ENCODE peak calls at places on chromosomes 12 and 14, in ten cellular contexts. One of them, this sample, is unnamed.

GRCh38 chr12:67161322-67161918 is 107.7 kb upstream of the CAND1 start:
- DNase-seq in dorsolateral prefrontal cortex: no peak
- DNase-seq in hippocampal formation: no peak
- DNase-seq in neural crest cell: peak
- DNase-seq in posterior cingulate gyrus: no peak
- DNase-seq in Ammon's horn: peak
- DNase-seq in NCI-H1417 treated with DMSO at 0.1 percent for 48 hours: no peak
- DNase-seq in GOT3: no peak
- DNase-seq in NCI-H748 treated with DMSO at 0.1 percent for 48 hours: no peak
- DNase-seq in activated CD4-positive, alpha-beta T cell treated with anti-CD3 and anti-CD28 coated beads for 36 hours: peak
- DNase-seq in this sample: no peak

GRCh38 chr12:113050808-113051207 is 5.7 kb upstream of the DTX1 start:
- DNase-seq in dorsolateral prefrontal cortex: no peak
- DNase-seq in hippocampal formation: no peak
- DNase-seq in neural crest cell: no peak
- DNase-seq in posterior cingulate gyrus: no peak
- DNase-seq in Ammon's horn: no peak
- DNase-seq in NCI-H1417 treated with DMSO at 0.1 percent for 48 hours: no peak
- DNase-seq in GOT3: no peak
- DNase-seq in NCI-H748 treated with DMSO at 0.1 percent for 48 hours: no peak
- DNase-seq in activated CD4-positive, alpha-beta T cell treated with anti-CD3 and anti-CD28 coated beads for 36 hours: no peak
- DNase-seq in this sample: no peak

GRCh38 chr12:103105971-103106597 is 148.6 kb downstream of the ASCL1 start:
- DNase-seq in dorsolateral prefrontal cortex: no peak
- DNase-seq in hippocampal formation: no peak
- DNase-seq in neural crest cell: no peak
- DNase-seq in posterior cingulate gyrus: no peak
- DNase-seq in Ammon's horn: no peak
- DNase-seq in NCI-H1417 treated with DMSO at 0.1 percent for 48 hours: no peak
- DNase-seq in GOT3: no peak
- DNase-seq in NCI-H748 treated with DMSO at 0.1 percent for 48 hours: no peak
- DNase-seq in activated CD4-positive, alpha-beta T cell treated with anti-CD3 and anti-CD28 coated beads for 36 hours: no peak
- DNase-seq in this sample: no peak

GRCh38 chr12:62700091-62700490 is 233.5 kb downstream of the MON2 start:
- DNase-seq in dorsolateral prefrontal cortex: no peak
- DNase-seq in hippocampal formation: no peak
- DNase-seq in neural crest cell: no peak
- DNase-seq in posterior cingulate gyrus: no peak
- DNase-seq in Ammon's horn: no peak
- DNase-seq in NCI-H1417 treated with DMSO at 0.1 percent for 48 hours: no peak
- DNase-seq in GOT3: no peak
- DNase-seq in NCI-H748 treated with DMSO at 0.1 percent for 48 hours: no peak
- DNase-seq in activated CD4-positive, alpha-beta T cell treated with anti-CD3 and anti-CD28 coated beads for 36 hours: no peak
- DNase-seq in this sample: no peak

GRCh38 chr14:102777711-102778615 is 714 bp downstream of the TRAF3 start:
- DNase-seq in dorsolateral prefrontal cortex: no peak
- DNase-seq in hippocampal formation: no peak
- DNase-seq in neural crest cell: no peak
- DNase-seq in posterior cingulate gyrus: no peak
- DNase-seq in Ammon's horn: peak
- DNase-seq in NCI-H1417 treated with DMSO at 0.1 percent for 48 hours: no peak
- DNase-seq in GOT3: no peak
- DNase-seq in NCI-H748 treated with DMSO at 0.1 percent for 48 hours: peak
- DNase-seq in activated CD4-positive, alpha-beta T cell treated with anti-CD3 and anti-CD28 coated beads for 36 hours: peak
- DNase-seq in this sample: no peak

GRCh38 chr12:45762185-45763110 is 32.9 kb downstream of the ARID2 start:
- DNase-seq in dorsolateral prefrontal cortex: no peak
- DNase-seq in hippocampal formation: no peak
- DNase-seq in neural crest cell: no peak
- DNase-seq in posterior cingulate gyrus: no peak
- DNase-seq in Ammon's horn: peak
- DNase-seq in NCI-H1417 treated with DMSO at 0.1 percent for 48 hours: no peak
- DNase-seq in GOT3: no peak
- DNase-seq in NCI-H748 treated with DMSO at 0.1 percent for 48 hours: peak
- DNase-seq in activated CD4-positive, alpha-beta T cell treated with anti-CD3 and anti-CD28 coated beads for 36 hours: no peak
- DNase-seq in this sample: peak

GRCh38 chr14:89452281-89452680 is 35.2 kb upstream of the FOXN3 start:
- DNase-seq in dorsolateral prefrontal cortex: no peak
- DNase-seq in hippocampal formation: no peak
- DNase-seq in neural crest cell: no peak
- DNase-seq in posterior cingulate gyrus: no peak
- DNase-seq in Ammon's horn: no peak
- DNase-seq in NCI-H1417 treated with DMSO at 0.1 percent for 48 hours: no peak
- DNase-seq in GOT3: no peak
- DNase-seq in NCI-H748 treated with DMSO at 0.1 percent for 48 hours: no peak
- DNase-seq in activated CD4-positive, alpha-beta T cell treated with anti-CD3 and anti-CD28 coated beads for 36 hours: no peak
- DNase-seq in this sample: no peak

GRCh38 chr12:52579468-52580450 is 6.1 kb upstream of the KRT74 start:
- DNase-seq in dorsolateral prefrontal cortex: no peak
- DNase-seq in hippocampal formation: no peak
- DNase-seq in neural crest cell: no peak
- DNase-seq in posterior cingulate gyrus: no peak
- DNase-seq in Ammon's horn: no peak
- DNase-seq in NCI-H1417 treated with DMSO at 0.1 percent for 48 hours: no peak
- DNase-seq in GOT3: no peak
- DNase-seq in NCI-H748 treated with DMSO at 0.1 percent for 48 hours: no peak
- DNase-seq in activated CD4-positive, alpha-beta T cell treated with anti-CD3 and anti-CD28 coated beads for 36 hours: no peak
- DNase-seq in this sample: no peak

GRCh38 chr12:76030378-76031080 is 1.0 kb downstream of the PHLDA1 start:
- DNase-seq in dorsolateral prefrontal cortex: no peak
- DNase-seq in hippocampal formation: peak
- DNase-seq in neural crest cell: peak
- DNase-seq in posterior cingulate gyrus: peak
- DNase-seq in Ammon's horn: peak
- DNase-seq in NCI-H1417 treated with DMSO at 0.1 percent for 48 hours: no peak
- DNase-seq in GOT3: no peak
- DNase-seq in NCI-H748 treated with DMSO at 0.1 percent for 48 hours: peak
- DNase-seq in activated CD4-positive, alpha-beta T cell treated with anti-CD3 and anti-CD28 coated beads for 36 hours: peak
- DNase-seq in this sample: peak

GRCh38 chr14:101506211-101506920 is 54.9 kb upstream of the DIO3 start:
- DNase-seq in dorsolateral prefrontal cortex: no peak
- DNase-seq in hippocampal formation: no peak
- DNase-seq in neural crest cell: no peak
- DNase-seq in posterior cingulate gyrus: no peak
- DNase-seq in Ammon's horn: no peak
- DNase-seq in NCI-H1417 treated with DMSO at 0.1 percent for 48 hours: no peak
- DNase-seq in GOT3: no peak
- DNase-seq in NCI-H748 treated with DMSO at 0.1 percent for 48 hours: no peak
- DNase-seq in activated CD4-positive, alpha-beta T cell treated with anti-CD3 and anti-CD28 coated beads for 36 hours: no peak
- DNase-seq in this sample: no peak

GRCh38 chr12:15520083-15520482 is 197.8 kb downstream of the PTPRO start:
- DNase-seq in dorsolateral prefrontal cortex: no peak
- DNase-seq in hippocampal formation: no peak
- DNase-seq in neural crest cell: no peak
- DNase-seq in posterior cingulate gyrus: no peak
- DNase-seq in Ammon's horn: no peak
- DNase-seq in NCI-H1417 treated with DMSO at 0.1 percent for 48 hours: peak
- DNase-seq in GOT3: no peak
- DNase-seq in NCI-H748 treated with DMSO at 0.1 percent for 48 hours: peak
- DNase-seq in activated CD4-positive, alpha-beta T cell treated with anti-CD3 and anti-CD28 coated beads for 36 hours: no peak
- DNase-seq in this sample: no peak

GRCh38 chr12:67720383-67720856 is 71.9 kb downstream of the DYRK2 start:
- DNase-seq in dorsolateral prefrontal cortex: no peak
- DNase-seq in hippocampal formation: no peak
- DNase-seq in neural crest cell: no peak
- DNase-seq in posterior cingulate gyrus: no peak
- DNase-seq in Ammon's horn: no peak
- DNase-seq in NCI-H1417 treated with DMSO at 0.1 percent for 48 hours: no peak
- DNase-seq in GOT3: no peak
- DNase-seq in NCI-H748 treated with DMSO at 0.1 percent for 48 hours: no peak
- DNase-seq in activated CD4-positive, alpha-beta T cell treated with anti-CD3 and anti-CD28 coated beads for 36 hours: no peak
- DNase-seq in this sample: no peak

GRCh38 chr12:46266382-46266791 is 2.5 kb downstream of the SLC38A1 start:
- DNase-seq in dorsolateral prefrontal cortex: no peak
- DNase-seq in hippocampal formation: no peak
- DNase-seq in neural crest cell: no peak
- DNase-seq in posterior cingulate gyrus: no peak
- DNase-seq in Ammon's horn: no peak
- DNase-seq in NCI-H1417 treated with DMSO at 0.1 percent for 48 hours: no peak
- DNase-seq in GOT3: no peak
- DNase-seq in NCI-H748 treated with DMSO at 0.1 percent for 48 hours: peak
- DNase-seq in activated CD4-positive, alpha-beta T cell treated with anti-CD3 and anti-CD28 coated beads for 36 hours: peak
- DNase-seq in this sample: no peak

GRCh38 chr12:12181516-12181915 is 85.3 kb downstream of the LRP6 start:
- DNase-seq in dorsolateral prefrontal cortex: no peak
- DNase-seq in hippocampal formation: no peak
- DNase-seq in neural crest cell: no peak
- DNase-seq in posterior cingulate gyrus: no peak
- DNase-seq in Ammon's horn: no peak
- DNase-seq in NCI-H1417 treated with DMSO at 0.1 percent for 48 hours: no peak
- DNase-seq in GOT3: no peak
- DNase-seq in NCI-H748 treated with DMSO at 0.1 percent for 48 hours: no peak
- DNase-seq in activated CD4-positive, alpha-beta T cell treated with anti-CD3 and anti-CD28 coated beads for 36 hours: no peak
- DNase-seq in this sample: no peak

GRCh38 chr12:13087766-13088165 is 15.7 kb downstream of the GSG1 start:
- DNase-seq in dorsolateral prefrontal cortex: no peak
- DNase-seq in hippocampal formation: no peak
- DNase-seq in neural crest cell: no peak
- DNase-seq in posterior cingulate gyrus: no peak
- DNase-seq in Ammon's horn: no peak
- DNase-seq in NCI-H1417 treated with DMSO at 0.1 percent for 48 hours: no peak
- DNase-seq in GOT3: no peak
- DNase-seq in NCI-H748 treated with DMSO at 0.1 percent for 48 hours: no peak
- DNase-seq in activated CD4-positive, alpha-beta T cell treated with anti-CD3 and anti-CD28 coated beads for 36 hours: no peak
- DNase-seq in this sample: no peak

GRCh38 chr12:93682846-93683261 is 5.7 kb downstream of the CRADD start:
- DNase-seq in dorsolateral prefrontal cortex: no peak
- DNase-seq in hippocampal formation: no peak
- DNase-seq in neural crest cell: no peak
- DNase-seq in posterior cingulate gyrus: no peak
- DNase-seq in Ammon's horn: no peak
- DNase-seq in NCI-H1417 treated with DMSO at 0.1 percent for 48 hours: no peak
- DNase-seq in GOT3: no peak
- DNase-seq in NCI-H748 treated with DMSO at 0.1 percent for 48 hours: no peak
- DNase-seq in activated CD4-positive, alpha-beta T cell treated with anti-CD3 and anti-CD28 coated beads for 36 hours: no peak
- DNase-seq in this sample: no peak

GRCh38 chr12:3816266-3816665 is 56.9 kb downstream of the PARP11 start:
- DNase-seq in dorsolateral prefrontal cortex: no peak
- DNase-seq in hippocampal formation: no peak
- DNase-seq in neural crest cell: no peak
- DNase-seq in posterior cingulate gyrus: no peak
- DNase-seq in Ammon's horn: no peak
- DNase-seq in NCI-H1417 treated with DMSO at 0.1 percent for 48 hours: no peak
- DNase-seq in GOT3: no peak
- DNase-seq in NCI-H748 treated with DMSO at 0.1 percent for 48 hours: no peak
- DNase-seq in activated CD4-positive, alpha-beta T cell treated with anti-CD3 and anti-CD28 coated beads for 36 hours: no peak
- DNase-seq in this sample: no peak

GRCh38 chr12:10212623-10213131 is at the start of gene GABARAPL1:
- DNase-seq in dorsolateral prefrontal cortex: peak
- DNase-seq in hippocampal formation: peak
- DNase-seq in neural crest cell: peak
- DNase-seq in posterior cingulate gyrus: peak
- DNase-seq in Ammon's horn: peak
- DNase-seq in NCI-H1417 treated with DMSO at 0.1 percent for 48 hours: peak
- DNase-seq in GOT3: peak
- DNase-seq in NCI-H748 treated with DMSO at 0.1 percent for 48 hours: peak
- DNase-seq in activated CD4-positive, alpha-beta T cell treated with anti-CD3 and anti-CD28 coated beads for 36 hours: peak
- DNase-seq in this sample: peak

GRCh38 chr12:15234508-15234907 is 13.3 kb upstream of the RERG start:
- DNase-seq in dorsolateral prefrontal cortex: no peak
- DNase-seq in hippocampal formation: no peak
- DNase-seq in neural crest cell: no peak
- DNase-seq in posterior cingulate gyrus: no peak
- DNase-seq in Ammon's horn: no peak
- DNase-seq in NCI-H1417 treated with DMSO at 0.1 percent for 48 hours: no peak
- DNase-seq in GOT3: no peak
- DNase-seq in NCI-H748 treated with DMSO at 0.1 percent for 48 hours: no peak
- DNase-seq in activated CD4-positive, alpha-beta T cell treated with anti-CD3 and anti-CD28 coated beads for 36 hours: no peak
- DNase-seq in this sample: no peak

GRCh38 chr12:120759591-120760348 is 34.1 kb downstream of the ACADS start:
- DNase-seq in dorsolateral prefrontal cortex: no peak
- DNase-seq in hippocampal formation: no peak
- DNase-seq in neural crest cell: no peak
- DNase-seq in posterior cingulate gyrus: no peak
- DNase-seq in Ammon's horn: no peak
- DNase-seq in NCI-H1417 treated with DMSO at 0.1 percent for 48 hours: peak
- DNase-seq in GOT3: no peak
- DNase-seq in NCI-H748 treated with DMSO at 0.1 percent for 48 hours: no peak
- DNase-seq in activated CD4-positive, alpha-beta T cell treated with anti-CD3 and anti-CD28 coated beads for 36 hours: no peak
- DNase-seq in this sample: peak

GRCh38 chr12:81461163-81461562 is 298.0 kb downstream of the PPFIA2 start:
- DNase-seq in dorsolateral prefrontal cortex: no peak
- DNase-seq in hippocampal formation: no peak
- DNase-seq in neural crest cell: no peak
- DNase-seq in posterior cingulate gyrus: no peak
- DNase-seq in Ammon's horn: no peak
- DNase-seq in NCI-H1417 treated with DMSO at 0.1 percent for 48 hours: no peak
- DNase-seq in GOT3: no peak
- DNase-seq in NCI-H748 treated with DMSO at 0.1 percent for 48 hours: no peak
- DNase-seq in activated CD4-positive, alpha-beta T cell treated with anti-CD3 and anti-CD28 coated beads for 36 hours: no peak
- DNase-seq in this sample: no peak

GRCh38 chr12:123533672-123534643 is at the start of gene RILPL1:
- DNase-seq in dorsolateral prefrontal cortex: peak
- DNase-seq in hippocampal formation: peak
- DNase-seq in neural crest cell: peak
- DNase-seq in posterior cingulate gyrus: peak
- DNase-seq in Ammon's horn: peak
- DNase-seq in NCI-H1417 treated with DMSO at 0.1 percent for 48 hours: no peak
- DNase-seq in GOT3: peak
- DNase-seq in NCI-H748 treated with DMSO at 0.1 percent for 48 hours: no peak
- DNase-seq in activated CD4-positive, alpha-beta T cell treated with anti-CD3 and anti-CD28 coated beads for 36 hours: peak
- DNase-seq in this sample: no peak

GRCh38 chr14:47929334-47929733 is 253.9 kb upstream of the MDGA2 start:
- DNase-seq in dorsolateral prefrontal cortex: no peak
- DNase-seq in hippocampal formation: no peak
- DNase-seq in neural crest cell: no peak
- DNase-seq in posterior cingulate gyrus: no peak
- DNase-seq in Ammon's horn: no peak
- DNase-seq in NCI-H1417 treated with DMSO at 0.1 percent for 48 hours: no peak
- DNase-seq in GOT3: no peak
- DNase-seq in NCI-H748 treated with DMSO at 0.1 percent for 48 hours: no peak
- DNase-seq in activated CD4-positive, alpha-beta T cell treated with anti-CD3 and anti-CD28 coated beads for 36 hours: no peak
- DNase-seq in this sample: no peak

This sample was measured in DMS153.